ENCODE peak calls at places on chromosomes 11 and 22, in four cellular contexts. A is K562, Y is A549, D is GM12878. H is an unnamed sample.

GRCh38 chr11:36790450-36790849 is 192.4 kb upstream of the RAG2 start:
- DNase-seq in A (no peak), D (no peak), Y (no peak), H (no peak)

GRCh38 chr11:134223066-134223465 is 701 bp downstream of the NCAPD3 start:
- DNase-seq in Y (no peak), D (no peak), A (no peak), H (no peak)

GRCh38 chr11:40370821-40371616 is 1088.4 kb downstream of the LRRC4C start:
- DNase-seq in D (no peak), Y (no peak), A (no peak), H (no peak)

GRCh38 chr11:110599207-110599606 is 113.0 kb downstream of the ARHGAP20 start:
- DNase-seq in A (no peak), D (no peak), Y (no peak), H (no peak)

GRCh38 chr11:70556884-70557741 is 158.8 kb downstream of the CTTN start:
- DNase-seq in A (no peak), Y (no peak), D (no peak), H (no peak)

GRCh38 chr11:47161890-47162289 is 14.8 kb downstream of the ARFGAP2 start:
- DNase-seq in D (no peak), A (no peak), Y (no peak), H (peak)

GRCh38 chr22:42803454-42803853 is 53.6 kb downstream of the ARFGAP3 start:
- DNase-seq in A (no peak), D (no peak), Y (no peak), H (no peak)

GRCh38 chr22:33582822-33583400 is 337.4 kb downstream of the LARGE1 start:
- DNase-seq in D (no peak), A (no peak), Y (no peak), H (no peak)

GRCh38 chr11:17428261-17428660 is 39.8 kb upstream of the KCNJ11 start:
- DNase-seq in D (no peak), A (no peak), Y (no peak), H (no peak)

GRCh38 chr11:100593321-100593720 is 93.8 kb upstream of the ARHGAP42 start:
- DNase-seq in D (no peak), Y (no peak), A (no peak), H (peak)

GRCh38 chr11:119065369-119065768 is 2.2 kb upstream of the VPS11 start:
- DNase-seq in A (peak), D (no peak), Y (peak), H (peak)

GRCh38 chr11:79415411-79415810 is 25.4 kb downstream of the TENM4 start:
- DNase-seq in Y (no peak), D (no peak), A (no peak), H (peak)

GRCh38 chr11:22467741-22468140 is 129.6 kb downstream of the SLC17A6 start:
- DNase-seq in D (no peak), Y (no peak), A (no peak), H (peak)

GRCh38 chr11:89176938-89177337 is 737 bp upstream of the TYR start:
- DNase-seq in A (no peak), Y (no peak), D (no peak), H (no peak)

GRCh38 chr22:29216873-29217666 is 11.4 kb downstream of the EMID1 start:
- DNase-seq in A (no peak), D (no peak), Y (no peak), H (peak)

GRCh38 chr22:20970939-20971657 is 4.0 kb downstream of the AIFM3 start:
- DNase-seq in Y (no peak), A (no peak), D (no peak), H (no peak)

GRCh38 chr22:32590556-32590955 is 115.9 kb downstream of the FBXO7 start:
- DNase-seq in D (no peak), Y (no peak), A (no peak), H (peak)

GRCh38 chr11:210803-211180 is 3.3 kb downstream of the RIC8A start:
- DNase-seq in A (no peak), D (no peak), Y (no peak), H (no peak)

GRCh38 chr11:59418151-59418550 is 8.1 kb downstream of the OR5A2 start:
- DNase-seq in Y (no peak), D (no peak), A (no peak), H (no peak)

GRCh38 chr22:20905415-20906386 is 11.5 kb upstream of the CRKL start:
- DNase-seq in Y (no peak), D (no peak), A (no peak), H (no peak)

GRCh38 chr22:47322854-47323253 is 560.4 kb downstream of the TBC1D22A start:
- DNase-seq in A (no peak), Y (no peak), D (no peak), H (no peak)

GRCh38 chr22:38291201-38291777 is 18.5 kb upstream of the TMEM184B start:
- DNase-seq in Y (no peak), D (no peak), A (no peak), H (no peak)

GRCh38 chr11:112216591-112217105 is 9.6 kb upstream of the PTS start:
- DNase-seq in D (no peak), Y (no peak), A (no peak), H (peak)

GRCh38 chr11:2121227-2122130 is 17.7 kb downstream of the IGF2 start:
- DNase-seq in Y (no peak), D (no peak), A (no peak), H (no peak)

GRCh38 chr11:8544807-8545206 is 49.2 kb downstream of the STK33 start:
- DNase-seq in D (no peak), A (no peak), Y (no peak), H (no peak)
- TF ChIP-seq POLR2A in D (no peak), A (no peak), Y (no peak), H (no peak)

GRCh38 chr11:32429477-32429876 is 5.9 kb downstream of the WT1 start:
- DNase-seq in D (no peak), Y (no peak), A (no peak), H (no peak)

GRCh38 chr11:32431657-32432056 is 3.7 kb downstream of the WT1 start:
- DNase-seq in D (no peak), A (no peak), Y (no peak), H (no peak)

GRCh38 chr11:32432565-32433248 is 2.6 kb downstream of the WT1 start:
- DNase-seq in Y (no peak), A (peak), D (no peak), H (no peak)

GRCh38 chr11:32428665-32429293 is 6.6 kb downstream of the WT1 start:
- DNase-seq in Y (no peak), D (no peak), A (no peak), H (no peak)

DNA sequence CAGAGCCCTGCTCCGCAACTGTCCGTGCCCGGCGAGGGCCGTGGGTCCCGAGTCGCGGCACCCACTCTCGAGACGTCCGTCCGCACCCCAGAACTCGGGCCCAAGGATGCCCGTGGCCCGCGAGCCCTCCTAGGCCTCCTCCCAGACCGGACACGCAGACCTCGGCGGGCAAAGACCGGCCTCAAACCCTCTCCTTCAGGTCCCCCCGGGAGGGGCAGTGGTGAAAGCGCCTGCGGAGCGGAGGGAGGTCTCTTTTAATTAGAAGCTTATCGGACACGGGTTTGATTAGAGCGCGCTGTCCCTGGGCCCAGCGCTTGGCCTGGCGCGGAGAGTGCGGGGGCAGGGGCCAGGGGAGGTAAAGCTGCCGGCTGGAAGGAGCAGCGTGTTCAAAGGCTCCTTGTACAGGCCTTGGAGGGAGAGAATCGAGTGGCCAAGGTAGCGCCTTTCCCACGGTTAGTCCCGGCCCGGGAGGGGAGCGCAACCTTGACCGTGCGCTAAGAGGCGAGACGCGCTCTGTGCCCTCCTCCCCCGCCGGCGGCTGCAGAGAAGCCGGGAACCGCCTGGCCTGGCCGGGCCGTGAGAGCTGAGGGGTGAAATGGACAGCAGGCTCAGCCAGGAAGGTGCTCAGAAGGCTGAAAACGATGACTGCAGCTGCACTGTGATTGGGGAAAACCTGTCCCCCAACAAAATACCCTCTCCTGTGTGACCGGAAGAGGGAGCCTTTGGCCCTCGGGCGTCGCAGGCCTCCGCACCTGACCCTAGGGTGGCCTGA is 4.6 kb downstream of the WT1 start:
- DNase-seq in Y (no peak), A (no peak), D (no peak), H (no peak)
- TF ChIP-seq RCOR1 in Y (no peak), A (no peak), D (no peak), H (no peak)

GRCh38 chr11:94734563-94735275 is 33.4 kb upstream of the AMOTL1 start:
- DNase-seq in D (no peak), A (peak), Y (no peak), H (no peak)
- TF ChIP-seq POLR2A in D (no peak), A (no peak), Y (no peak), H (no peak)

GRCh38 chr22:36641902-36642640 is 61.5 kb downstream of the CACNG2 start:
- DNase-seq in A (no peak), Y (no peak), D (no peak), H (peak)
- TF ChIP-seq RCOR1 in A (no peak), Y (no peak), D (no peak), H (no peak)

GRCh38 chr11:57778318-57779037 is 16.9 kb downstream of the CTNND1 start:
- DNase-seq in A (peak), Y (peak), D (no peak), H (peak)
- TF ChIP-seq POLR2A in A (no peak), Y (no peak), D (no peak), H (no peak)

GRCh38 chr11:130633466-130633865 is 185.0 kb downstream of the ADAMTS15 start:
- DNase-seq in Y (no peak), A (no peak), D (no peak), H (peak)
- TF ChIP-seq RCOR1 in Y (no peak), A (no peak), D (no peak), H (no peak)